ENCODE peak calls at places on chromosomes 3 and 15, in five cellular contexts. T, X, F, Z and O are unnamed samples.

GRCh38 chr3:161423911-161424522 is 52.7 kb upstream of the SPTSSB start:
- DNase-seq in T (peak), X (peak), F (no peak), Z (no peak), O (no peak)

GRCh38 chr15:51302480-51302879 is 35.9 kb downstream of the CYP19A1 start:
- DNase-seq in T (no peak), X (no peak), F (no peak), Z (no peak), O (no peak)

GRCh38 chr15:35665855-35666536 is 120.0 kb upstream of the DPH6 start:
- DNase-seq in T (no peak), X (no peak), F (no peak), Z (no peak), O (no peak)

GRCh38 chr15:41160639-41161315 is 44.7 kb upstream of the INO80 start:
- DNase-seq in T (no peak), X (no peak), F (no peak), Z (no peak), O (no peak)

GRCh38 chr3:13113346-13114335 is 40.4 kb upstream of the IQSEC1 start:
- DNase-seq in T (peak), X (no peak), F (no peak), Z (no peak), O (no peak)

GRCh38 chr15:69346112-69346511 is 47.4 kb downstream of the PAQR5 start:
- DNase-seq in T (no peak), X (no peak), F (no peak), Z (no peak), O (no peak)

GRCh38 chr3:54349231-54349647 is 226.9 kb downstream of the CACNA2D3 start:
- DNase-seq in T (no peak), X (no peak), F (no peak), Z (no peak), O (no peak)

GRCh38 chr3:72938471-72939265 is 50.8 kb downstream of the GXYLT2 start:
- DNase-seq in T (peak), X (no peak), F (no peak), Z (no peak), O (no peak)

GRCh38 chr3:129723558-129724324 is 117.3 kb upstream of the PLXND1 start:
- DNase-seq in T (no peak), X (no peak), F (no peak), Z (no peak), O (no peak)

GRCh38 chr3:138314751-138315150 is 14.9 kb downstream of the NME9 start:
- DNase-seq in T (no peak), X (no peak), F (no peak), Z (no peak), O (no peak)

GRCh38 chr3:43071313-43071893 is 34.5 kb downstream of the POMGNT2 start:
- DNase-seq in T (peak), X (no peak), F (no peak), Z (no peak), O (no peak)

GRCh38 chr3:101181801-101182200 is 138.6 kb downstream of the IMPG2 start:
- DNase-seq in T (no peak), X (no peak), F (no peak), Z (no peak), O (no peak)

GRCh38 chr15:86267892-86268291 is 188.2 kb downstream of the AGBL1 start:
- DNase-seq in T (no peak), X (no peak), F (no peak), Z (no peak), O (no peak)

GRCh38 chr3:41716391-41716910 is 245.5 kb downstream of the ULK4 start:
- DNase-seq in T (no peak), X (no peak), F (no peak), Z (no peak), O (no peak)

GRCh38 chr15:64865998-64866520 is 24.3 kb downstream of the PLEKHO2 start:
- DNase-seq in T (no peak), X (no peak), F (peak), Z (peak), O (no peak)

GRCh38 chr3:148493631-148494030 is 204.1 kb upstream of the AGTR1 start:
- DNase-seq in T (no peak), X (no peak), F (no peak), Z (no peak), O (no peak)

GRCh38 chr3:14133188-14133800 is 8.4 kb downstream of the TMEM43 start:
- DNase-seq in T (no peak), X (no peak), F (no peak), Z (no peak), O (no peak)

GRCh38 chr3:61966200-61966599 is 404.8 kb downstream of the PTPRG start:
- DNase-seq in T (no peak), X (no peak), F (no peak), Z (peak), O (no peak)

GRCh38 chr3:172082269-172082668 is 42.9 kb downstream of the FNDC3B start:
- DNase-seq in T (no peak), X (no peak), F (no peak), Z (no peak), O (no peak)

GRCh38 chr3:46368569-46368968 is 2.2 kb upstream of the CCR5 start:
- DNase-seq in T (peak), X (no peak), F (peak), Z (peak), O (peak)

GRCh38 chr3:99248913-99249312 is 347.4 kb upstream of the DCBLD2 start:
- DNase-seq in T (no peak), X (no peak), F (no peak), Z (no peak), O (no peak)

GRCh38 chr15:96200357-96200972 is 130.0 kb upstream of the NR2F2 start:
- DNase-seq in T (no peak), X (no peak), F (no peak), Z (no peak), O (no peak)

GRCh38 chr3:2860626-2861025 is 249.5 kb downstream of the IL5RA start:
- DNase-seq in T (no peak), X (no peak), F (no peak), Z (no peak), O (no peak)

GRCh38 chr3:170220871-170221270 is 1.4 kb upstream of the PRKCI start:
- DNase-seq in T (no peak), X (no peak), F (no peak), Z (no peak), O (no peak)

GRCh38 chr3:9008550-9009255 is 45.4 kb upstream of the RAD18 start:
- DNase-seq in T (no peak), X (no peak), F (no peak), Z (no peak), O (no peak)

GRCh38 chr3:52742418-52743041 is 28.2 kb downstream of the NEK4 start:
- DNase-seq in T (peak), X (no peak), F (no peak), Z (no peak), O (no peak)

GRCh38 chr3:23928525-23928924 is 11.6 kb downstream of the RPL15 start:
- DNase-seq in T (no peak), X (no peak), F (no peak), Z (no peak), O (no peak)

GRCh38 chr3:8658326-8659212 is 14.0 kb upstream of the SSUH2 start:
- DNase-seq in T (peak), X (no peak), F (peak), Z (no peak), O (no peak)

GRCh38 chr3:44862221-44862637 is 517 bp downstream of the TMEM42 start:
- DNase-seq in T (no peak), X (no peak), F (no peak), Z (no peak), O (no peak)

GRCh38 chr3:126852536-126852935 is 130.4 kb upstream of the PLXNA1 start:
- DNase-seq in T (no peak), X (no peak), F (no peak), Z (no peak), O (no peak)

GRCh38 chr3:908839-909238 is 184.0 kb upstream of the CNTN6 start:
- DNase-seq in T (no peak), X (no peak), F (no peak), Z (no peak), O (no peak)

GRCh38 chr3:123026551-123027291 is 842 bp downstream of the SEMA5B start:
- DNase-seq in T (peak), X (peak), F (peak), Z (no peak), O (no peak)

GRCh38 chr3:142445816-142446254 is 2.0 kb downstream of the XRN1 start:
- DNase-seq in T (no peak), X (no peak), F (no peak), Z (no peak), O (no peak)

GRCh38 chr3:70261283-70261682 is 51.2 kb downstream of the MDFIC2 start:
- DNase-seq in T (no peak), X (no peak), F (no peak), Z (no peak), O (no peak)

GRCh38 chr3:152550284-152550683 is 281.6 kb downstream of the MBNL1 start:
- DNase-seq in T (no peak), X (no peak), F (no peak), Z (no peak), O (no peak)

GRCh38 chr3:14483286-14483685 is 56.9 kb downstream of the GRIP2 start:
- DNase-seq in T (no peak), X (no peak), F (no peak), Z (no peak), O (no peak)

GRCh38 chr3:15976524-15976923 is 178.7 kb upstream of the ANKRD28 start:
- DNase-seq in T (no peak), X (no peak), F (no peak), Z (no peak), O (no peak)

GRCh38 chr3:128052831-128053419 is 688 bp downstream of the SEC61A1 start:
- DNase-seq in T (peak), X (no peak), F (no peak), Z (no peak), O (no peak)